ENCODE peak calls at places on chromosome 22, in eight cellular contexts. G is transverse colon, P is cardiac muscle cell, N is BJ, L is body of pancreas, H is fibroblast of mammary gland, Z is astrocyte of the spinal cord, Y is type B pancreatic cell. V is an unnamed sample.

GRCh38 chr22:19962246-19962908 is 20.8 kb upstream of the TXNRD2 start:
- DNase-seq in G (peak), Z (peak), L (peak), N (no peak), H (peak), Y (no peak), P (peak), V (peak)

GRCh38 chr22:27107824-27108223 is 450.4 kb downstream of the MIAT start:
- DNase-seq in H (peak), Y (no peak), Z (peak), P (no peak), G (peak), L (peak), N (peak), V (peak)

GRCh38 chr22:38513063-38513462 is 7.0 kb upstream of the DDX17 start:
- DNase-seq in G (peak), P (peak), H (no peak), L (no peak), N (no peak), Y (no peak), Z (no peak), V (no peak)

GRCh38 chr22:47189056-47189916 is 426.8 kb downstream of the TBC1D22A start:
- DNase-seq in G (peak), P (no peak), H (no peak), Z (no peak), L (no peak), Y (peak), N (no peak), V (peak)

GRCh38 chr22:32820131-32820882 is 18.8 kb downstream of the TIMP3 start:
- DNase-seq in G (no peak), P (no peak), Y (no peak), L (no peak), Z (no peak), H (peak), N (no peak), V (no peak)

GRCh38 chr22:28426346-28427132 is 253.1 kb downstream of the TTC28 start:
- DNase-seq in G (no peak), L (no peak), Y (no peak), N (no peak), H (no peak), Z (no peak), P (no peak), V (no peak)

GRCh38 chr22:42342426-42343135 is 72.1 kb upstream of the TCF20 start:
- DNase-seq in G (no peak), Y (no peak), Z (no peak), H (no peak), L (no peak), P (no peak), N (no peak), V (no peak)

GRCh38 chr22:19756288-19757128 is 4.1 kb upstream of the TBX1 start:
- DNase-seq in H (no peak), Z (no peak), G (peak), P (peak), N (no peak), L (peak), Y (no peak), V (peak)

GRCh38 chr22:18965526-18966421 is 29.7 kb upstream of the PRODH start:
- DNase-seq in N (no peak), H (no peak), P (no peak), G (no peak), Z (no peak), L (no peak), Y (no peak), V (peak)

GRCh38 chr22:27879923-27880322 is 39.1 kb downstream of the PITPNB start:
- DNase-seq in P (peak), Y (no peak), G (no peak), L (no peak), N (no peak), H (peak), Z (peak), V (no peak)

GRCh38 chr22:17106785-17107546 is 14.2 kb downstream of the TMEM121B start:
- DNase-seq in H (no peak), L (no peak), P (no peak), Y (no peak), N (no peak), Z (no peak), G (no peak), V (peak)

GRCh38 chr22:17808688-17809403 is 34.6 kb upstream of the BID start:
- DNase-seq in N (no peak), P (no peak), H (no peak), Z (no peak), G (no peak), L (no peak), Y (no peak), V (no peak)

GRCh38 chr22:20520093-20520511 is 12.7 kb downstream of the MED15 start:
- DNase-seq in H (peak), P (no peak), G (no peak), N (no peak), Z (peak), L (no peak), Y (no peak), V (no peak)

GRCh38 chr22:18005201-18005926 is 19.0 kb downstream of the MICAL3 start:
- DNase-seq in N (no peak), L (no peak), Y (no peak), Z (no peak), G (no peak), P (no peak), H (no peak), V (no peak)

GRCh38 chr22:19821523-19822300 is 33.0 kb downstream of the GNB1L start:
- DNase-seq in Y (no peak), H (no peak), G (no peak), P (no peak), Z (no peak), L (no peak), N (no peak), V (peak)

GRCh38 chr22:45682069-45682468 is 10.4 kb downstream of the ATXN10 start:
- DNase-seq in N (no peak), G (no peak), H (no peak), L (no peak), P (no peak), Z (no peak), Y (no peak), V (no peak)

GRCh38 chr22:31238057-31238456 is 26.0 kb downstream of the LIMK2 start:
- DNase-seq in P (no peak), N (no peak), Z (no peak), L (no peak), H (no peak), G (no peak), Y (no peak), V (no peak)

GRCh38 chr22:31230871-31231621 is 18.9 kb downstream of the LIMK2 start:
- DNase-seq in Z (peak), P (peak), N (no peak), L (peak), H (peak), Y (no peak), G (peak), V (no peak)

GRCh38 chr22:31233001-31233400 is 20.9 kb downstream of the LIMK2 start:
- DNase-seq in Y (no peak), G (no peak), Z (no peak), L (no peak), N (no peak), H (no peak), P (no peak), V (no peak)

GRCh38 chr22:31230155-31230870 is 18.2 kb downstream of the LIMK2 start:
- DNase-seq in P (no peak), H (peak), N (no peak), L (no peak), Z (peak), G (no peak), Y (no peak), V (peak)

GRCh38 chr22:31235076-31235475 is 23.0 kb downstream of the LIMK2 start:
- DNase-seq in G (no peak), H (no peak), N (no peak), Y (no peak), L (no peak), Z (no peak), P (no peak), V (peak)
- TF ChIP-seq CTCF in G (no peak), H (no peak), N (no peak), Y (no peak), L (no peak), Z (no peak), P (no peak), V (no peak)

GRCh38 chr22:41267958-41268357 is 18.0 kb downstream of the RANGAP1 start:
- DNase-seq in H (no peak), L (no peak), P (no peak), G (no peak), Y (no peak), N (no peak), Z (no peak), V (no peak)
- TF ChIP-seq CTCF in H (no peak), L (no peak), P (no peak), G (no peak), Y (no peak), N (no peak), Z (no peak), V (no peak)

GRCh38 chr22:49036513-49036912 is 791.2 kb downstream of the BRD1 start:
- DNase-seq in N (no peak), Y (no peak), P (no peak), G (no peak), L (no peak), H (no peak), Z (no peak), V (no peak)

GRCh38 chr22:49033616-49034015 is 794.1 kb downstream of the BRD1 start:
- DNase-seq in Y (no peak), N (no peak), P (no peak), G (no peak), Z (no peak), H (no peak), L (no peak), V (no peak)

GRCh38 chr22:49034836-49035817 is 792.5 kb downstream of the BRD1 start:
- DNase-seq in Y (no peak), Z (no peak), L (no peak), P (no peak), G (no peak), N (no peak), H (no peak), V (no peak)

GRCh38 chr22:49037701-49038245 is 789.9 kb downstream of the BRD1 start:
- DNase-seq in P (no peak), N (no peak), Z (no peak), Y (no peak), H (no peak), G (no peak), L (no peak), V (no peak)

DNA sequence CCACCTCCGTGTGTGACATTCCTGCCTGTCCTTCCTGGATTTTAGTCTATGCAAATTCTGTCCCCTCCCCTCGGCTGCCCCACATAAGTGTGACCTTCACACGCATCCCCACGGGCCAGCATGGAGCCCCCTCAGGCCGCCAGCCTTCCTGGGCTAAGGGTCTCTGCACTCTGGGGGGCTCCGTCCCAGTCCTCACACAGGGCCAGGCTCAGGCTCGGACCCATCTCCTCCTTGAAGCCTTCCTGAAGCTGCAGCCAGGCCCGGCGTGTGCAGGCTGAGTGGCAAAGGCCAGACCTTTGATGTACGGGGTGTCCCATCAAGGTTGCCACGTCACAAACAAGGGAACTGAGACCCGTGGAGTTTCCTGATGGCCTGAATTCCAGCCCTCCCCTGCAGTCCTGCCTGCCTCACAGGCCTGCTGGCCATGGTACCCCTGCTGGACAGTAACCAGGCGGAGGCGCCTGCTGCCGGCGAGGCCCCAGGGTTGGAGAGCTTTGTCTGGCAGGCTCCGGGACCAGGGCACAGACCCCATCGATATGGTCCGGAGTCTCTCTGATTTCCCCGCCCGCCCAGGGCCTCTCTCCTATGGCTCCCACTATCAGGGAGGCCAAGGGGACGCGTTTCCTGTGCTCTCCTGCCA is 791.7 kb downstream of the BRD1 start:
- DNase-seq in P (peak), L (no peak), G (no peak), Z (no peak), N (no peak), Y (no peak), H (no peak), V (no peak)
- TF ChIP-seq CTCF in P (no peak), L (no peak), G (no peak), Z (no peak), N (no peak), Y (no peak), H (no peak), V (no peak)

GRCh38 chr22:22143448-22143847 is 101.1 kb upstream of the VPREB1 start:
- DNase-seq in N (no peak), H (no peak), Z (no peak), G (no peak), Y (no peak), L (no peak), P (no peak), V (no peak)

GRCh38 chr22:22141031-22141430 is 103.6 kb upstream of the VPREB1 start:
- DNase-seq in Z (no peak), G (no peak), P (no peak), H (no peak), Y (no peak), N (no peak), L (no peak), V (no peak)

GRCh38 chr22:22141771-22142591 is 102.6 kb upstream of the VPREB1 start:
- DNase-seq in L (no peak), Z (no peak), H (no peak), G (no peak), N (no peak), Y (no peak), P (no peak), V (no peak)

GRCh38 chr22:22148905-22149304 is 95.7 kb upstream of the VPREB1 start:
- DNase-seq in H (no peak), L (no peak), Y (no peak), G (no peak), P (no peak), Z (no peak), N (no peak), V (no peak)

DNA sequence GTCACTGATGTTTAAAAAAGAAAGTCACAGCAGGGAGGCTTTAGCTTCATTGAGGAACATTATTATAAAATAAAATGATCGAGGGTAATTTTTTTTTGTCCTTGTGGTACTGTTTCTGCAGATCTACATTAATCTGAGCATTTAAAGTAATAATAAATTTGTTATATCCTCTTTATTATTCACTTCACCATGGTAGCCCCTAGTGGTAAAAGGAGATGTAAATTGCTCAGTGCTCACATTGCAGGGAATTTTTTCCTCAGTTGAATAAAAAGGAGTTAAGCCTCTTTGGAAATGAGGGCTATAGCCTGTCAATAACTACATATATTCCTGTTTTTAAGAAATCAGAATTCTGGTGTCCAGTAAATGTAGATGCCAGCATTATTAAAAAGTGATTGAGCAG is 99.7 kb upstream of the VPREB1 start:
- DNase-seq in L (no peak), N (no peak), Y (no peak), P (no peak), Z (no peak), H (peak), G (no peak), V (no peak)
- TF ChIP-seq CTCF in L (no peak), N (no peak), Y (peak), P (no peak), Z (peak), H (no peak), G (no peak), V (no peak)

GRCh38 chr22:43592470-43592869 is 180.7 kb downstream of the MPPED1 start:
- DNase-seq in N (no peak), P (peak), L (peak), H (no peak), Z (no peak), G (no peak), Y (no peak), V (no peak)
- TF ChIP-seq CTCF in N (peak), P (no peak), L (no peak), H (no peak), Z (no peak), G (no peak), Y (peak), V (no peak)

GRCh38 chr22:37487559-37487958 is 1.4 kb upstream of the MFNG start:
- DNase-seq in H (no peak), N (no peak), P (no peak), L (no peak), G (no peak), Z (no peak), Y (no peak), V (no peak)

GRCh38 chr22:37485714-37486223 is 415 bp downstream of the MFNG start:
- DNase-seq in Z (no peak), H (no peak), Y (no peak), L (no peak), N (no peak), P (no peak), G (no peak), V (no peak)

GRCh38 chr22:37485006-37485713 is 1.0 kb downstream of the MFNG start:
- DNase-seq in H (no peak), L (no peak), Z (no peak), G (no peak), Y (no peak), P (no peak), N (no peak), V (peak)

GRCh38 chr22:37487129-37487528 is 945 bp upstream of the MFNG start:
- DNase-seq in Z (no peak), P (no peak), H (no peak), N (no peak), Y (no peak), G (no peak), L (no peak), V (no peak)

GRCh38 chr22:37486224-37486845 is at the start of gene MFNG:
- DNase-seq in G (peak), Z (peak), P (peak), N (no peak), Y (no peak), L (peak), H (no peak), V (peak)
- TF ChIP-seq CTCF in G (no peak), Z (no peak), P (no peak), N (peak), Y (no peak), L (no peak), H (no peak), V (no peak)

DNA sequence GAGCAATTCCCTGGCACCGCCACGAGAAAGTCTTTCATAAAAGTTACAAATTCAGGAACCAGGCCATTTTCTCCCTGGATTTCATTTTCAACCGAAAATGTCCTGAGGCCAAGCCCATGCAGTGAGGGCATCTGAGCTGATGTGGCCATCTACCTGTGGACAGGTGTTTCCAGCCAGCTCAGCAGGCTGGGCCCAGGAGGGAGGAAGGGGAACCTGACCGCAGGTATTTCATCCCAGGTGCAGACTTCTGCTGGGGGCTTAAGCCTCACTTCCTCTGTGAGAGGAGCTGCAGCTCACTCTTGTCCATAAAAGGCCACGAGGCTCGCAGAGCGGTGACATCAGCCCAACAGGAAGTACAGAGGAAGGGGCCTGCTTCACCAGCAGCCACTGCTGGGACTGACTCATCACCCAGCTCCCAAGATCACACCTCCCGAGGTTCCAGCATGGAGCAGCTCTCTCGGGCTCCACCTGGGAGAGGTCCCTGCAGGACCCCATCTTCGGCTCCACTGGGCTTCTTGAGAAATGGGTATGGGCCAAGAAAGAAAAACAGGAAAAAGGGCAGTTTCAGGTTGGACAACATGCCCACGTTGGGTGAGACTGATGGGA is 56.4 kb downstream of the MYH9 start:
- DNase-seq in H (peak), P (peak), L (peak), Z (peak), G (peak), Y (no peak), N (peak), V (peak)
- TF ChIP-seq CTCF in H (no peak), P (no peak), L (no peak), Z (no peak), G (no peak), Y (no peak), N (no peak), V (no peak)

DNA sequence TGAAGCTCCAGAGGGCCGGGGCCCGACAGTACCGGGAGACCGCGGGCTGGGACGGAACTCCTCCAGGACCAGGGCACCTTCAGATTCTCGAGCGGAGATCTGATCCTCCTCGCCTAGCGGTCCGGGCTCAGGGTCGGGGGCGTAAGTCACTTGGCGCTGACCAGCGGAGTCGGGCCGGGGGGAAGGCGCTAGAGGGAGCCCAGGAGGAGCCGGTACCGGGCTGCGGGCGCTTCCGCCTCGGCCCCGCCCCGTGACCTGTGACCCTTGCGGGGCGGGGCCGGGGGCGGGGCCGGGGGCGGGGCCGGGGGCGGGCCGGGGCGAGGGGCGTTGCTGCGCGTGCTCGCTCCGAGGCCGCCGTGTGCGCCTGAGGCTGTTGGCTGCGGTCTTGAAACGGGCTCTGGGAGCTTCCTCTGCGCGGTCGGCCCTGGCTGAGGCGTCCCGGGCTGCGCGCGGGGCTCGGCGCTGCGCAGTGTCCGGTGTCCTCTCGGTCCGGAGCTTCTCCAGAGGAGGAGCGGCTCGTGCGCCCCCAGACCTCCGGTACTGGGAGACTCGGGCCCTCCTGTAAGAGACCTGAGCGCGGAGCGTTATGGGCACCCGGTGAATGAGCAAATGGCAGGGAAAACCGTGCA is at the start of gene ARSA:
- DNase-seq in P (peak), Z (peak), L (peak), Y (peak), N (no peak), H (peak), G (peak), V (peak)
- TF ChIP-seq CTCF in P (peak), Z (peak), L (no peak), Y (peak), N (peak), H (no peak), G (no peak), V (peak)

DNA sequence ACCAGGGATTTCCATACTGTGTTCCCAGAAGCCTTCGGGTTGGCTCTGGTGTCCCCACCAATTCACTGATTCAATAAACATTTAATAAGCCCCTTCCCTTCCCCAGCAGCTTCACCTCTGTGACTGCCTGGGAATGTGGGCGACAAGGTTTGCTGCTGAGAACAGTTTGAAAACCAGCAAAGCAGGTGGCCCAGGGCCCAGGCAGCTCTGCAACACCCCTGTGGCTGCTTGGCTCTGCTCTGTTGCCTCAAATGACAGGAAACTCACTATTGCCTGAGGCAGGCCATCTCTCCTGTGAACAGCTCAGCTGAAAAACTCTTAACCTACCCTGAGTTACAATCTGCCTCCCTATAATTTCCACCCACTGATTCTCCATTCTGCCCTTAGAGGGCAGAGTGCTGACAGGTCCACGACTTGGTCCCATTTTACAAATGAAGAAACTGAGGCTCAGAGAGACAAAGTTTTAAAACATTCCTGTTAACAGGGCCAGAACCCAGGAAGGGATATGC is 10.5 kb downstream of the ADORA2A start:
- DNase-seq in G (no peak), H (no peak), Y (no peak), P (no peak), Z (no peak), N (no peak), L (no peak), V (no peak)
- TF ChIP-seq CTCF in G (no peak), H (peak), Y (no peak), P (peak), Z (no peak), N (peak), L (no peak), V (no peak)

V was measured in upper lobe of left lung.